ENCODE peak calls at places on chromosome 18, in seven cellular contexts. One of them, this sample, is unnamed.

GRCh38 chr18:31513189-31513907 is 15.4 kb downstream of the DSG2 start:
- DNase-seq in EL: no peak
- DNase-seq in SW480: peak
- DNase-seq in left lung: no peak
- DNase-seq in fibroblast of lung: peak
- DNase-seq in HFFc6: no peak
- DNase-seq in non-pigmented ciliary epithelial cell: peak
- DNase-seq in this sample: no peak

GRCh38 chr18:78730564-78731422 is 248.8 kb upstream of the SALL3 start:
- DNase-seq in SW480: peak
- DNase-seq in EL: no peak
- DNase-seq in non-pigmented ciliary epithelial cell: no peak
- DNase-seq in left lung: peak
- DNase-seq in HFFc6: no peak
- DNase-seq in fibroblast of lung: no peak
- DNase-seq in this sample: no peak

GRCh38 chr18:55777666-55778304 is 189.8 kb upstream of the TCF4 start:
- DNase-seq in left lung: no peak
- DNase-seq in HFFc6: no peak
- DNase-seq in non-pigmented ciliary epithelial cell: no peak
- DNase-seq in fibroblast of lung: no peak
- DNase-seq in EL: no peak
- DNase-seq in SW480: no peak
- DNase-seq in this sample: no peak

GRCh38 chr18:12886498-12887126 is 2.6 kb upstream of the PTPN2 start:
- DNase-seq in SW480: no peak
- DNase-seq in EL: peak
- DNase-seq in non-pigmented ciliary epithelial cell: no peak
- DNase-seq in fibroblast of lung: no peak
- DNase-seq in left lung: no peak
- DNase-seq in HFFc6: no peak
- DNase-seq in this sample: no peak

GRCh38 chr18:46343940-46344372 is 239.8 kb downstream of the HAUS1 start:
- DNase-seq in HFFc6: no peak
- DNase-seq in left lung: no peak
- DNase-seq in fibroblast of lung: no peak
- DNase-seq in EL: no peak
- DNase-seq in non-pigmented ciliary epithelial cell: no peak
- DNase-seq in SW480: no peak
- DNase-seq in this sample: peak

GRCh38 chr18:63162271-63163014 is 157.1 kb downstream of the BCL2 start:
- DNase-seq in SW480: no peak
- DNase-seq in non-pigmented ciliary epithelial cell: peak
- DNase-seq in fibroblast of lung: peak
- DNase-seq in HFFc6: no peak
- DNase-seq in EL: peak
- DNase-seq in left lung: no peak
- DNase-seq in this sample: peak

GRCh38 chr18:32405588-32405987 is 65.1 kb downstream of the GAREM1 start:
- DNase-seq in EL: no peak
- DNase-seq in HFFc6: no peak
- DNase-seq in non-pigmented ciliary epithelial cell: no peak
- DNase-seq in fibroblast of lung: no peak
- DNase-seq in SW480: no peak
- DNase-seq in left lung: no peak
- DNase-seq in this sample: no peak

GRCh38 chr18:9410515-9410914 is 64.8 kb upstream of the RALBP1 start:
- DNase-seq in left lung: no peak
- DNase-seq in fibroblast of lung: no peak
- DNase-seq in HFFc6: no peak
- DNase-seq in EL: no peak
- DNase-seq in non-pigmented ciliary epithelial cell: no peak
- DNase-seq in SW480: no peak
- DNase-seq in this sample: no peak

GRCh38 chr18:31454066-31454708 is 6.6 kb downstream of the DSG3 start:
- DNase-seq in SW480: peak
- DNase-seq in HFFc6: no peak
- DNase-seq in non-pigmented ciliary epithelial cell: peak
- DNase-seq in EL: no peak
- DNase-seq in left lung: no peak
- DNase-seq in fibroblast of lung: peak
- DNase-seq in this sample: no peak

GRCh38 chr18:44080054-44080453 is 600.6 kb upstream of the SETBP1 start:
- DNase-seq in left lung: no peak
- DNase-seq in non-pigmented ciliary epithelial cell: no peak
- DNase-seq in EL: no peak
- DNase-seq in HFFc6: no peak
- DNase-seq in SW480: no peak
- DNase-seq in fibroblast of lung: no peak
- DNase-seq in this sample: no peak

GRCh38 chr18:22848618-22849017 is 84.5 kb upstream of the RBBP8 start:
- DNase-seq in fibroblast of lung: peak
- DNase-seq in EL: peak
- DNase-seq in SW480: no peak
- DNase-seq in HFFc6: no peak
- DNase-seq in left lung: no peak
- DNase-seq in non-pigmented ciliary epithelial cell: no peak
- DNase-seq in this sample: no peak

GRCh38 chr18:42033137-42033810 is 78.2 kb downstream of the PIK3C3 start:
- DNase-seq in left lung: no peak
- DNase-seq in SW480: no peak
- DNase-seq in non-pigmented ciliary epithelial cell: no peak
- DNase-seq in EL: no peak
- DNase-seq in fibroblast of lung: no peak
- DNase-seq in HFFc6: no peak
- DNase-seq in this sample: no peak

GRCh38 chr18:5542393-5543035 is 1.3 kb downstream of the EPB41L3 start:
- DNase-seq in non-pigmented ciliary epithelial cell: no peak
- DNase-seq in EL: no peak
- DNase-seq in left lung: no peak
- DNase-seq in HFFc6: no peak
- DNase-seq in SW480: no peak
- DNase-seq in fibroblast of lung: peak
- DNase-seq in this sample: no peak